ENCODE peak calls at places on chromosome 19, in five cellular contexts. K, Z, R, P and Q are unnamed samples.

GRCh38 chr19:19064098-19064722 is 416 bp downstream of the SLC25A42 start:
- DNase-seq in K (no peak), Z (no peak), R (no peak), P (no peak), Q (no peak)

GRCh38 chr19:1062387-1063029 is 4.5 kb upstream of the ARHGAP45 start:
- DNase-seq in K (no peak), Z (peak), R (peak), P (no peak), Q (no peak)

GRCh38 chr19:46866407-46867132 is 5.8 kb downstream of the ARHGAP35 start:
- DNase-seq in K (peak), Z (no peak), R (no peak), P (no peak), Q (no peak)

GRCh38 chr19:12788682-12789097 is 2.6 kb upstream of the JUNB start:
- DNase-seq in K (peak), Z (no peak), R (no peak), P (peak), Q (no peak)

GRCh38 chr19:911197-912033 is 1.6 kb downstream of the R3HDM4 start:
- DNase-seq in K (no peak), Z (peak), R (no peak), P (no peak), Q (no peak)

GRCh38 chr19:36054733-36055686 is at the start of gene WDR62:
- DNase-seq in K (peak), Z (peak), R (peak), P (peak), Q (peak)

GRCh38 chr19:2145831-2146241 is 5.5 kb downstream of the AP3D1 start:
- DNase-seq in K (no peak), Z (no peak), R (no peak), P (no peak), Q (no peak)

GRCh38 chr19:41590945-41591344 is 15.0 kb downstream of the CEACAM21 start:
- DNase-seq in K (no peak), Z (no peak), R (no peak), P (no peak), Q (no peak)

GRCh38 chr19:10206226-10206873 is 11.6 kb upstream of the DNMT1 start:
- DNase-seq in K (peak), Z (no peak), R (no peak), P (no peak), Q (no peak)

GRCh38 chr19:797528-798414 is 519 bp downstream of the PTBP1 start:
- DNase-seq in K (peak), Z (peak), R (peak), P (peak), Q (peak)

GRCh38 chr19:12628040-12629022 is 17.6 kb downstream of the ZNF791 start:
- DNase-seq in K (no peak), Z (no peak), R (no peak), P (no peak), Q (no peak)

GRCh38 chr19:43425567-43426392 is 11.1 kb downstream of the TEX101 start:
- DNase-seq in K (no peak), Z (no peak), R (no peak), P (no peak), Q (peak)

GRCh38 chr19:34573226-34573864 is 91.8 kb downstream of the WTIP start:
- DNase-seq in K (no peak), Z (no peak), R (no peak), P (no peak), Q (no peak)

GRCh38 chr19:16429759-16430091 is 42.0 kb downstream of the EPS15L1 start:
- DNase-seq in K (no peak), Z (no peak), R (no peak), P (no peak), Q (no peak)

GRCh38 chr19:342801-343421 is 1.7 kb downstream of the MIER2 start:
- DNase-seq in K (no peak), Z (no peak), R (no peak), P (peak), Q (peak)

GRCh38 chr19:51123381-51124186 is 1.1 kb upstream of the SIGLEC9 start:
- DNase-seq in K (no peak), Z (no peak), R (no peak), P (no peak), Q (no peak)

DNA sequence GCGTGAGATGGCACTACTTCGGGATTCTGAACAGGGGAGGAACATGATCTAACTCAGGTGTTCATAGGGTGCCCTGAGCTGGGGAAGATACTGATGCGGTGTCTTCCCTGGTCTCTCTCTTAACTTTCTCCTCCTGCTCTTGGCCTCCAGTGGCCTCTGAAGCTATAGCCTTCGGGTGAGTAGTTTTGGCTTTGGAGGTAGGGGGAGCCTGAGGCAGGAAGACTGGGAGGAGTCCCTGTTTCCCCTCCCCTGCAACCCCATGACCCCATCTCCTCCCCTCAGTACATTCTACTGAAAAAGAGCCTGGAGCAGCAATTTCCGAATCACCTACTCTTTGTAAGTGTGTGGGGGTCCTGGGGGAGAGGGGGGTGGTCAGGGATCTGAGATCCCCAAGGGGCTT is 3.5 kb downstream of the SELENOV start:
- DNase-seq in K (no peak), Z (no peak), R (no peak), P (no peak), Q (no peak)
- TF ChIP-seq SRF in K (no peak), Z (no peak), R (no peak), P (no peak), Q (no peak)

GRCh38 chr19:39475748-39476147 is 4.9 kb upstream of the TIMM50 start:
- DNase-seq in K (no peak), Z (no peak), R (no peak), P (no peak), Q (no peak)
- TF ChIP-seq SRF in K (no peak), Z (no peak), R (no peak), P (no peak), Q (no peak)

GRCh38 chr19:40241809-40242384 is 15.4 kb upstream of the CCNP start:
- DNase-seq in K (no peak), Z (no peak), R (no peak), P (no peak), Q (no peak)
- TF ChIP-seq SRF in K (no peak), Z (no peak), R (no peak), P (no peak), Q (no peak)

GRCh38 chr19:49680473-49681351 is 3.6 kb downstream of the PRMT1 start:
- DNase-seq in K (peak), Z (peak), R (peak), P (no peak), Q (peak)
- TF ChIP-seq SRF in K (no peak), Z (no peak), R (no peak), P (no peak), Q (no peak)

GRCh38 chr19:29294343-29294811 is 81.4 kb upstream of the UQCRFS1 start:
- DNase-seq in K (no peak), Z (no peak), R (no peak), P (no peak), Q (no peak)
- TF ChIP-seq SRF in K (no peak), Z (no peak), R (no peak), P (no peak), Q (no peak)

GRCh38 chr19:29532956-29533355 is 7.2 kb downstream of the VSTM2B start:
- DNase-seq in K (no peak), Z (no peak), R (no peak), P (no peak), Q (no peak)
- TF ChIP-seq SRF in K (no peak), Z (no peak), R (no peak), P (no peak), Q (no peak)